ENCODE peak calls at places on chromosomes 5 and 9, in four cellular contexts. Q is HS-5, P is M059J, L is fibroblast of lung. O is an unnamed sample.
A peak's percentile ranks its signal among the peaks of the same experiment; 100 is the strongest.

GRCh38 chr5:1668141-1668721 is 131.4 kb downstream of the MRPL36 start:
- DNase-seq in Q (no peak), L (no peak), P (no peak), O (no peak)

GRCh38 chr5:1411099-1411498 is 34.1 kb downstream of the SLC6A3 start:
- DNase-seq in L (no peak), Q (no peak), P (no peak), O (no peak)

GRCh38 chr9:77177894-77178794 is 810 bp downstream of the VPS13A start:
- DNase-seq in Q (no peak), P (peak; percentile 61), L (peak; percentile 38), O (no peak)

GRCh38 chr9:94649100-94649855 is 10.0 kb upstream of the FBP1 start:
- DNase-seq in L (peak; percentile 36), P (peak; percentile 95), Q (peak; percentile 66), O (peak; percentile 29)

GRCh38 chr9:125631391-125632085 is 75.5 kb downstream of the MAPKAP1 start:
- DNase-seq in Q (no peak), P (peak; percentile 74), L (peak; percentile 77), O (no peak)

GRCh38 chr5:39423331-39423751 is 1.4 kb downstream of the DAB2 start:
- DNase-seq in P (peak; percentile 55), L (no peak), Q (peak; percentile 45), O (no peak)

GRCh38 chr5:61184708-61185107 is 22.4 kb upstream of the SMIM15 start:
- DNase-seq in Q (no peak), P (peak; percentile 45), L (peak; percentile 77), O (no peak)

GRCh38 chr5:131634666-131634995 is 398 bp downstream of the RAPGEF6 start:
- DNase-seq in Q (no peak), P (peak; percentile 72), L (peak; percentile 51), O (no peak)

GRCh38 chr5:1264211-1264610 is 30.7 kb downstream of the TERT start:
- DNase-seq in Q (no peak), P (no peak), L (no peak), O (no peak)

GRCh38 chr5:63456279-63456678 is 506.0 kb downstream of the HTR1A start:
- DNase-seq in Q (peak; percentile 10), P (peak; percentile 9), L (peak; percentile 27), O (no peak)

GRCh38 chr9:124551472-124552339 is 44.5 kb upstream of the NR5A1 start:
- DNase-seq in L (peak; percentile 66), P (peak; percentile 80), Q (peak; percentile 73), O (no peak)

GRCh38 chr9:27784999-27785713 is 211.9 kb upstream of the C9orf72 start:
- DNase-seq in L (no peak), Q (no peak), P (peak; percentile 1), O (peak; percentile 68)